ENCODE peak calls at places on chromosomes 4 and X, in seven cellular contexts. T is HepG2, O is Peyer's patch, G is esophagus squamous epithelium, H is stomach, K is right lobe of liver, A is tibial nerve. M is an unnamed sample.

GRCh38 chr4:188707036-188707435 is 567.8 kb downstream of the TRIML1 start:
- DNase-seq in T (no peak), O (no peak), G (no peak), H (no peak), K (no peak), A (no peak), M (no peak)

GRCh38 chr4:113952452-113953029 is 26.9 kb downstream of the ARSJ start:
- DNase-seq in T (peak), O (no peak), G (no peak), H (no peak), K (no peak), A (no peak), M (no peak)

GRCh38 chr4:2811830-2812599 is 19.1 kb downstream of the SH3BP2 start:
- DNase-seq in T (peak), O (no peak), G (peak), H (peak), K (peak), A (peak), M (no peak)

GRCh38 chr4:54746228-54746627 is 88.5 kb downstream of the KIT start:
- DNase-seq in T (no peak), O (no peak), G (no peak), H (no peak), K (no peak), A (no peak), M (no peak)

GRCh38 chr4:153623491-153623890 is 60.6 kb upstream of the TLR2 start:
- DNase-seq in T (no peak), O (no peak), G (no peak), H (no peak), K (no peak), A (no peak), M (no peak)

GRCh38 chrX:109952050-109952449 is 50.9 kb upstream of the TMEM164 start:
- DNase-seq in T (no peak), O (no peak), G (no peak), H (no peak), K (no peak), A (no peak), M (no peak)

GRCh38 chr4:139177049-139177887 is at the start of gene ELF2:
- DNase-seq in T (peak), O (peak), G (peak), H (peak), K (peak), A (peak), M (peak)

GRCh38 chrX:17707731-17708130 is 29.6 kb upstream of the SCML1 start:
- DNase-seq in T (no peak), O (no peak), G (no peak), H (no peak), K (no peak), A (no peak), M (no peak)

GRCh38 chr4:145347684-145348083 is 134.0 kb upstream of the SMAD1 start:
- DNase-seq in T (no peak), O (no peak), G (no peak), H (no peak), K (no peak), A (no peak), M (no peak)

GRCh38 chrX:15319075-15319474 is 3.6 kb upstream of the ASB11 start:
- DNase-seq in T (no peak), O (no peak), G (no peak), H (no peak), K (no peak), A (no peak), M (no peak)

GRCh38 chr4:186472948-186473347 is 82.4 kb downstream of the MTNR1A start:
- DNase-seq in T (peak), O (no peak), G (no peak), H (no peak), K (no peak), A (no peak), M (no peak)

GRCh38 chr4:54322817-54323417 is 93.8 kb downstream of the PDGFRA start:
- DNase-seq in T (peak), O (peak), G (no peak), H (peak), K (no peak), A (peak), M (peak)

GRCh38 chr4:178202422-178202821 is 760.2 kb upstream of the AGA start:
- DNase-seq in T (no peak), O (no peak), G (no peak), H (no peak), K (no peak), A (no peak), M (no peak)

GRCh38 chr4:55125763-55126541 is 557 bp upstream of the KDR start:
- DNase-seq in T (no peak), O (no peak), G (no peak), H (no peak), K (no peak), A (no peak), M (peak)

GRCh38 chr4:37661643-37662221 is 24.4 kb downstream of the RELL1 start:
- DNase-seq in T (no peak), O (no peak), G (no peak), H (no peak), K (no peak), A (no peak), M (no peak)

GRCh38 chr4:1711055-1711905 is 839 bp downstream of the SLBP start:
- DNase-seq in T (no peak), O (peak), G (no peak), H (peak), K (peak), A (no peak), M (peak)

GRCh38 chr4:42709392-42710065 is 52.6 kb upstream of the ATP8A1 start:
- DNase-seq in T (no peak), O (no peak), G (no peak), H (no peak), K (no peak), A (no peak), M (peak)

GRCh38 chrX:46838482-46838857 is 1.6 kb downstream of the RP2 start:
- DNase-seq in T (no peak), O (no peak), G (no peak), H (no peak), K (no peak), A (no peak), M (no peak)

GRCh38 chr4:101701551-101701950 is 89.0 kb upstream of the BANK1 start:
- DNase-seq in T (no peak), O (no peak), G (no peak), H (no peak), K (no peak), A (no peak), M (no peak)
- H3K27ac ChIP-seq in T (no peak), O (no peak), G (no peak), H (no peak), K (no peak), A (no peak), M (no peak)

GRCh38 chr4:88196523-88197185 is 38.2 kb upstream of the ABCG2 start:
- DNase-seq in T (no peak), O (no peak), G (no peak), H (no peak), K (no peak), A (no peak), M (no peak)
- TF ChIP-seq POLR2A in T (no peak), O (no peak), G (no peak), H (no peak), K (no peak), A (no peak), M (no peak)

GRCh38 chrX:97039363-97040029 is 155.8 kb downstream of the RPA4 start:
- DNase-seq in T (no peak), O (no peak), G (no peak), H (peak), K (no peak), A (no peak), M (peak)
- H3K4me3 ChIP-seq in T (no peak), O (no peak), G (no peak), H (no peak), K (no peak), A (no peak), M (no peak)

DNA sequence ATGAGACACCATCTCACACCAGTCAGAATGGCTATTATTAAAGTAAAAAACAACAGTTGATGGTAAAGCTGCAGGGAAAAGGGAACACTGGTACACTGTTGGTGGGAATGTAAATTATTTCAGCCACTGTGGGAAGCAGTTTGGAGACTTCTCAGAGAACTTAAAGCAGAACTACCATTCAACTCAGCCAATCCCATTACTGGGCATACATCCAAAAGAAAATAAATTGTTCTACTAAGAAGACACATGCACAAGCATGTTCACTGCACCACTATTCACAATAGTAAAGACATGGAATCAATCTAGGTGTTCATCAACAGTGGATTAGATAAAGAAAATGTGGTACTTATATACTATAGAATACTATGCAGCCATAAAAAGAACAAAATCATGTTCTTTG is 135.0 kb downstream of the REELD1 start:
- DNase-seq in T (no peak), O (no peak), G (no peak), H (no peak), K (no peak), A (no peak), M (no peak)
- H3K27ac ChIP-seq in T (no peak), O (no peak), G (no peak), H (no peak), K (no peak), A (no peak), M (no peak)